ENCODE peak calls at places on chromosomes 16 and 17, in eight cellular contexts. M, G, P, T, D, I, X and U are unnamed samples.
A peak's percentile ranks its signal among the peaks of the same experiment; 100 is the strongest.

GRCh38 chr16:4682616-4683254 is 10.6 kb upstream of the NUDT16L1 start:
- DNase-seq in M (no peak), G (peak; percentile 64), P (no peak), T (peak; percentile 25), D (peak; percentile 27), I (no peak), X (no peak), U (peak; percentile 63)

GRCh38 chr17:27354491-27355081 is 60.7 kb downstream of the WSB1 start:
- DNase-seq in M (no peak), G (no peak), P (no peak), T (no peak), D (no peak), I (no peak), X (peak; percentile 58), U (peak; percentile 35)

GRCh38 chr17:60333628-60334031 is 58.3 kb downstream of the USP32 start:
- DNase-seq in M (no peak), G (no peak), P (no peak), T (no peak), D (no peak), I (no peak), X (no peak), U (no peak)

GRCh38 chr16:56357291-56357764 is 68.0 kb downstream of the AMFR start:
- DNase-seq in M (no peak), G (no peak), P (no peak), T (no peak), D (no peak), I (peak; percentile 5), X (no peak), U (no peak)

GRCh38 chr16:56265184-56265583 is 73.9 kb downstream of the GNAO1 start:
- DNase-seq in M (no peak), G (no peak), P (no peak), T (no peak), D (no peak), I (no peak), X (no peak), U (no peak)

GRCh38 chr17:2828396-2829038 is 32.3 kb downstream of the RAP1GAP2 start:
- DNase-seq in M (peak; percentile 46), G (peak; percentile 84), P (peak; percentile 90), T (peak; percentile 45), D (peak; percentile 14), I (no peak), X (peak; percentile 90), U (peak; percentile 78)

GRCh38 chr17:40854175-40854814 is 12.7 kb downstream of the KRT12 start:
- DNase-seq in M (no peak), G (no peak), P (no peak), T (no peak), D (no peak), I (peak; percentile 82), X (no peak), U (no peak)

GRCh38 chr17:46764709-46765401 is 53.6 kb downstream of the WNT3 start:
- DNase-seq in M (peak; percentile 88), G (no peak), P (no peak), T (no peak), D (no peak), I (peak; percentile 58), X (no peak), U (peak; percentile 65)

GRCh38 chr16:75402174-75402820 is 31.0 kb downstream of the CFDP1 start:
- DNase-seq in M (no peak), G (no peak), P (no peak), T (no peak), D (no peak), I (no peak), X (no peak), U (no peak)

GRCh38 chr17:64546716-64547115 is 39.9 kb downstream of the CEP95 start:
- DNase-seq in M (no peak), G (no peak), P (no peak), T (no peak), D (no peak), I (no peak), X (no peak), U (peak; percentile 95)

GRCh38 chr16:6018848-6019489 is 921.4 kb upstream of the EEF2KMT start:
- DNase-seq in M (no peak), G (no peak), P (no peak), T (no peak), D (no peak), I (no peak), X (no peak), U (peak; percentile 49)

GRCh38 chr17:65131946-65132345 is 5.2 kb upstream of the RGS9 start:
- DNase-seq in M (peak; percentile 79), G (no peak), P (no peak), T (no peak), D (no peak), I (peak; percentile 89), X (peak; percentile 46), U (no peak)

GRCh38 chr17:45127583-45128300 is 4.6 kb downstream of the PLCD3 start:
- DNase-seq in M (peak; percentile 38), G (no peak), P (no peak), T (peak; percentile 25), D (no peak), I (no peak), X (peak; percentile 74), U (no peak)

GRCh38 chr17:67520282-67520906 is 143.3 kb downstream of the PITPNC1 start:
- DNase-seq in M (no peak), G (no peak), P (no peak), T (no peak), D (no peak), I (peak; percentile 51), X (no peak), U (peak; percentile 25)

GRCh38 chr16:6573577-6573976 is 759.1 kb upstream of the RBFOX1 start:
- DNase-seq in M (no peak), G (no peak), P (no peak), T (no peak), D (peak; percentile 14), I (no peak), X (peak; percentile 35), U (peak; percentile 71)

GRCh38 chr16:12833939-12834338 is 30.3 kb upstream of the CPPED1 start:
- DNase-seq in M (no peak), G (no peak), P (no peak), T (no peak), D (no peak), I (no peak), X (peak; percentile 36), U (no peak)

GRCh38 chr16:84600343-84601229 is 17.3 kb downstream of the COTL1 start:
- DNase-seq in M (no peak), G (peak; percentile 66), P (no peak), T (no peak), D (no peak), I (no peak), X (no peak), U (no peak)

GRCh38 chr16:1497014-1497598 is 3.9 kb downstream of the TELO2 start:
- DNase-seq in M (no peak), G (no peak), P (no peak), T (no peak), D (no peak), I (no peak), X (no peak), U (no peak)

GRCh38 chr17:44314869-44315661 is 6.7 kb downstream of the RUNDC3A start:
- DNase-seq in M (no peak), G (peak; percentile 70), P (no peak), T (no peak), D (no peak), I (no peak), X (peak; percentile 74), U (peak; percentile 43)

GRCh38 chr17:37107406-37108083 is 158.8 kb downstream of the AATF start:
- DNase-seq in M (no peak), G (no peak), P (peak; percentile 79), T (no peak), D (no peak), I (no peak), X (no peak), U (peak; percentile 92)

GRCh38 chr17:63293310-63293709 is 152.8 kb downstream of the CYB561 start:
- DNase-seq in M (no peak), G (no peak), P (no peak), T (no peak), D (no peak), I (no peak), X (no peak), U (no peak)

GRCh38 chr16:84839956-84840355 is 20.2 kb downstream of the CRISPLD2 start:
- DNase-seq in M (peak; percentile 77), G (no peak), P (no peak), T (no peak), D (no peak), I (no peak), X (no peak), U (no peak)

GRCh38 chr16:50747206-50747956 is 5.5 kb downstream of the CYLD start:
- DNase-seq in M (no peak), G (peak; percentile 25), P (no peak), T (peak; percentile 54), D (no peak), I (no peak), X (no peak), U (peak; percentile 44)

GRCh38 chr16:78310196-78310595 is 210.7 kb downstream of the WWOX start:
- DNase-seq in M (no peak), G (no peak), P (no peak), T (no peak), D (no peak), I (no peak), X (no peak), U (peak; percentile 54)

GRCh38 chr17:54900457-54901229 is at the start of gene TOM1L1:
- DNase-seq in M (no peak), G (peak; percentile 30), P (peak; percentile 77), T (no peak), D (peak; percentile 12), I (no peak), X (peak; percentile 87), U (peak; percentile 78)

GRCh38 chr17:39746145-39746461 is 8.4 kb downstream of the GRB7 start:
- DNase-seq in M (no peak), G (no peak), P (no peak), T (no peak), D (no peak), I (no peak), X (no peak), U (no peak)